ENCODE peak calls at places on chromosome 9, in seven cellular contexts. X is anterior cingulate cortex; F is skeletal muscle cell; H is stimulated activated CD4-positive, alpha-beta T cell treated with anti-CD3 and anti-CD28 coated beads, Interleukin-12 subunit alpha, Interleukin-12 subunit beta, amount 100 ng/mL, for 4 hours; O is choroid plexus epithelial cell; V is endodermal cell; Q is AG04450. P is an unnamed sample.

GRCh38 chr9:34124923-34125322 is 1.6 kb downstream of the DCAF12 start:
- DNase-seq in V (no peak), O (peak), X (no peak), Q (no peak), F (no peak), H (no peak), P (no peak)

GRCh38 chr9:124839612-124840299 is 13.5 kb upstream of the WDR38 start:
- DNase-seq in X (no peak), F (no peak), Q (no peak), H (no peak), O (peak), V (peak), P (peak)

GRCh38 chr9:93949073-93949693 is 6.0 kb downstream of the BARX1 start:
- DNase-seq in V (peak), F (no peak), Q (no peak), O (no peak), H (no peak), X (no peak), P (no peak)

GRCh38 chr9:88692837-88693236 is 157.9 kb downstream of the NXNL2 start:
- DNase-seq in X (no peak), V (no peak), Q (no peak), O (no peak), H (no peak), F (no peak), P (no peak)

GRCh38 chr9:85258823-85259370 is 482.9 kb downstream of the AGTPBP1 start:
- DNase-seq in H (no peak), O (peak), F (no peak), X (peak), Q (no peak), V (peak), P (peak)

GRCh38 chr9:93684806-93685553 is 108.6 kb downstream of the PHF2 start:
- DNase-seq in V (peak), X (no peak), F (no peak), O (peak), H (no peak), Q (no peak), P (no peak)

GRCh38 chr9:129497064-129497836 is 123.7 kb downstream of the C9orf50 start:
- DNase-seq in H (no peak), F (no peak), O (no peak), X (no peak), Q (no peak), V (no peak), P (no peak)

GRCh38 chr9:2059131-2059929 is 44.2 kb downstream of the SMARCA2 start:
- DNase-seq in H (no peak), O (peak), X (no peak), Q (no peak), V (no peak), F (no peak), P (no peak)

GRCh38 chr9:16062542-16063240 is 509.8 kb downstream of the CCDC171 start:
- DNase-seq in H (no peak), F (peak), V (peak), Q (peak), X (no peak), O (peak), P (no peak)

GRCh38 chr9:90299963-90300362 is 342.7 kb downstream of the DIRAS2 start:
- DNase-seq in V (peak), F (no peak), O (no peak), Q (no peak), X (no peak), H (no peak), P (no peak)

GRCh38 chr9:16625831-16626230 is 244.6 kb downstream of the BNC2 start:
- DNase-seq in X (no peak), F (no peak), O (peak), H (no peak), V (no peak), Q (no peak), P (no peak)